ENCODE peak calls at places on chromosomes 6 and 20, in ten cellular contexts. E is sigmoid colon, U is GM23338, Q is stomach, Z is suprapubic skin, H is SK-N-SH, T is breast epithelium, I is Panc1, D is upper lobe of left lung, B is endothelial cell of umbilical vein. S is an unnamed sample. For H3K4me1, the result is how much of the 10 kb centered on the place peaks cover.

GRCh38 chr20:47125553-47126373 is 230.7 kb downstream of the ZMYND8 start:
- DNase-seq in E (no peak), U (peak), Q (no peak), Z (no peak), H (no peak), T (peak), I (no peak), D (no peak), B (no peak), S (peak)

GRCh38 chr6:77657365-77657764 is 4.5 kb downstream of the MEI4 start:
- DNase-seq in E (no peak), U (no peak), Q (no peak), Z (no peak), H (no peak), T (no peak), I (no peak), D (no peak), B (no peak), S (no peak)

GRCh38 chr6:127146935-127147334 is 28.5 kb downstream of the RSPO3 start:
- DNase-seq in E (no peak), U (peak), Q (no peak), Z (no peak), H (no peak), T (no peak), I (no peak), D (no peak), B (peak), S (no peak)

GRCh38 chr6:18507561-18507960 is 120.4 kb downstream of the RNF144B start:
- DNase-seq in E (no peak), U (no peak), Q (no peak), Z (no peak), H (no peak), T (no peak), I (no peak), D (no peak), B (no peak), S (no peak)

GRCh38 chr20:51183443-51183842 is 160.5 kb upstream of the KCNG1 start:
- DNase-seq in E (no peak), U (no peak), Q (no peak), Z (no peak), H (no peak), T (no peak), I (no peak), D (no peak), B (no peak), S (no peak)

GRCh38 chr6:63923139-63923739 is 287.6 kb downstream of the PHF3 start:
- DNase-seq in E (no peak), U (peak), Q (no peak), Z (no peak), H (peak), T (no peak), I (no peak), D (no peak), B (peak), S (no peak)

GRCh38 chr6:56640374-56640773 is 2.3 kb downstream of the DST start:
- DNase-seq in E (no peak), U (no peak), Q (no peak), Z (no peak), H (no peak), T (no peak), I (no peak), D (no peak), B (no peak), S (no peak)

GRCh38 chr6:159038914-159039884 is 5.6 kb downstream of the TAGAP start:
- DNase-seq in E (no peak), U (no peak), Q (no peak), Z (no peak), H (no peak), T (no peak), I (no peak), D (peak), B (no peak), S (no peak)

GRCh38 chr6:54700158-54700557 is 146.4 kb upstream of the FAM83B start:
- DNase-seq in E (no peak), U (no peak), Q (no peak), Z (no peak), H (no peak), T (no peak), I (no peak), D (no peak), B (no peak), S (no peak)

GRCh38 chr6:158175111-158175510 is 7.0 kb downstream of the GTF2H5 start:
- DNase-seq in E (no peak), U (no peak), Q (no peak), Z (no peak), H (no peak), T (no peak), I (no peak), D (no peak), B (no peak), S (no peak)

GRCh38 chr6:89690944-89691324 is 52.4 kb upstream of the LYRM2 start:
- DNase-seq in E (no peak), U (peak), Q (no peak), Z (no peak), H (no peak), T (no peak), I (no peak), D (no peak), B (no peak), S (no peak)

GRCh38 chr20:47785900-47786762 is 850 bp upstream of the SULF2 start:
- DNase-seq in E (peak), U (peak), Q (peak), Z (no peak), H (peak), T (peak), I (no peak), D (peak), B (peak), S (peak)

GRCh38 chr6:169292340-169293124 is 38.9 kb upstream of the THBS2 start:
- DNase-seq in E (peak), U (no peak), Q (no peak), Z (peak), H (no peak), T (peak), I (peak), D (no peak), B (no peak), S (no peak)

GRCh38 chr6:24646771-24647170 is 780 bp upstream of the KIAA0319 start:
- DNase-seq in E (no peak), U (no peak), Q (no peak), Z (no peak), H (no peak), T (no peak), I (no peak), D (no peak), B (no peak), S (no peak)

GRCh38 chr6:2771021-2771558 is 5.9 kb downstream of the WRNIP1 start:
- DNase-seq in E (no peak), U (no peak), Q (no peak), Z (no peak), H (peak), T (no peak), I (no peak), D (no peak), B (no peak), S (no peak)

DNA sequence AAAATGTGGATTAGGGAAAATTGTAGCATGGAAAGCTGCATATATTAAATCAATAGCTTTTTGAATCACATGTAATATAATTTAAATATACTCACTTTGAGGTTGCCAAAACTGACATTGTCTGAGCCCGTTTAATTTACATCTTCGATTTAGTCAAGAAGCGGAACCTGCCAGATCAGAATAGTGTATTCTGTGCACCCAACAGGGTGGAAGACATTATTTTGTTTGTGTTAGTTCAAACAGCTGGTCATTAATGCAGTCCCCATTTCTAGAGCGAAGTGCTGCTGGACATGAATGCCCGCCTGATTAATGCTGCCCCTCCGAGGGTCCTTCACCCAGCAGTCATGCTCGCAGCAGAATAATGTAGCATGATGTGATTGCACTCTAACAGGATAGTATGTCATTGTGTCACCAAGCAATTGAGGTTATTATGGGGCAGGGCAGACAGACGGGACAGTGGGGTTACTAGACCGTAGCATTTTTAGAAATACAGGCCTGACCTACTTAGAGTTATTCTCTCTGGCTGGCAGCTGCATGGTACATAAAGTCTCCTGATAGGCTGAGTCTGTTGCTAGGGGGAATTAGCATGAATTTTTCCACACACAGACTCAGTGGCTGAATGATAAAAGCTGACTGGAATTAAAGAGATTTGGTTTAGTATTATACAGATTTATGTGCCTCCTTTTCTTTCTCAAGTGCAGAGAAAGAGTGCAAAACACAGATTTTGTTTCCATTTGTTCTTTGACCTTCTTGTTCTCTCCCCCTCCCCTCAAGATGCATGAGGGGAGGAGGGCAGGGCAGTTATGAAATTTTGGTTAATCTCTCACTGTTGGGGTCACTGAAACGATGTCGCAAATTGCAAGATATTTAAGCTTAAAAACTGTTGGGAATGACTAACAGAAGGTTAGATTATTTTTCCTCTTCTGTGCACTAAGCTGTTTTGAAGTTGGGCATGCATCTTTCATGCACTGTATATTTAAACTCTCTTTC is 147.0 kb downstream of the PRL start:
- DNase-seq in E (no peak), U (no peak), Q (no peak), Z (no peak), H (peak), T (no peak), I (no peak), D (no peak), B (no peak), S (no peak)
- TF ChIP-seq POLR2AphosphoS5 in E (no peak), U (no peak), Q (no peak), Z (no peak), H (no peak), T (no peak), I (no peak), D (no peak), B (no peak), S (no peak)

DNA sequence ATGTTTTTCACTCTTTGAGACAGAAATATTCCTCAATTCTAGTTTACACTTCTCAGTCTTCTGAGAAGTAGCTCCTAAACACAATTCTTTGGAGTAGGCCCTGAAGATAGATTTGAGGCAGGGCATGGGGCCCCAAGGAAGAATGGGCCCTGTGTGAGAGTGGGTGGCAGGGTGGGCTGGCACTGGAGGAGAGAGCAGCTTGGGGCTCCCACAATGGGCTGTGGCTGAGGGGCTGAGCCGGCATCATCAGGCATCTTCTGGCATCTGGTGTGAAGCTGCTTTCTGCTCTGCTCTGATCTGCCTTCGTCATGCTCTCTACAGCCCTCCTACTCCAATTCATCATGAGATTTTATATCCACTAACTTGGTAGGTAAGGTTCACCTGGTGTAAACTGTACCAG is 88.2 kb downstream of the CDH26 start:
- DNase-seq in E (no peak), U (no peak), Q (no peak), Z (no peak), H (no peak), T (no peak), I (no peak), D (no peak), B (no peak), S (no peak)
- H3K4me1 ChIP-seq in E (under half), U (under half), Q (under half), Z (under half), H (under half), T (under half), I (under half), D (under half), B (under half), S (under half)

DNA sequence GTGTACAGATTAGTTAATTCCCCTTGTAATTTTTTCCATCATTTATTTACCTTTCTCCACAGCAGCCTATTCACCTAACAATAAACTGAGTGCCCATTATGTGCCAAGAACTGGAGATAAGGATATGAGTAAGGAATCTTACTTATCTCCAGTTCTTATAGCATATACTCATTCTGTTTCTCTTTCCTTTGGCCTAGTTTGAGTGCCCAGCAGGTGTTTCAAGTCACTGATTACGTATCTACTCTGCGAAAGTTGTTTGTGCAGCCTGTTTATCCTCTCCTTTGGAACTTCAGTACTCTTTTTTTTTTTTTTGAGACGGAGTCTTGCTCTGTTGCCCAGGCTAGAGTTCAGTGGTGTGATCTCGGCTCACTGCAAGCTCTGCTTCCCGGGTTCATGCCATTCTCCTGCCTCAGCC is 17.3 kb upstream of the POU5F1 start:
- DNase-seq in E (no peak), U (no peak), Q (no peak), Z (no peak), H (no peak), T (no peak), I (no peak), D (no peak), B (no peak), S (peak)
- TF ChIP-seq POLR2AphosphoS5 in E (no peak), U (no peak), Q (no peak), Z (no peak), H (no peak), T (no peak), I (no peak), D (no peak), B (no peak), S (peak)

DNA sequence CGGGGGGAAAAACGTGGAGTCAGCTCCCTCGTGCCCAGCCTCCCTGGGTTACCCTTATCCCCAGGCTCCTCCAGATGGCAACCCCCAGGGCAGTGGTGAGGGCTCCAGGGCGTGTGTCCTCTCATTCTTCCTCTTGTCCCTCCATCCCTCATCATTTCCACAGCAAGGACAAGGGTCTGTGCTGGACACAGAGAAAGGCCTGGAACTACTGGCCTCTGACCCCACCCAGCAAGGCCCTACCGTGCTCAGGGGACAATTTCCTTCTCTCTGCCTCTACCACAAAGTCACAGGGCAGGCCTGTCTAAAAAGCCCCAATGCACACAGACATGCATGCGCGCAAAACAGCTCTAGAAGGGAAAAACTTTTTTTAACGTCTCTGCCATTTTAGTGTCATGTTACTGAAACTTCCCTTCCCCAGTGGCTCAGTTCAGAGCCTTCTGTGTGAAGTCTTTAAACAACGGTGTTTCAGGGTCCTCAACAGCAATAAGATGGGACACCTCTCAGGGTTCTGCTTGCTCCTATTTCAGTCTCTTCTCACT is 1.1 kb upstream of the SLC35B2 start:
- DNase-seq in E (no peak), U (no peak), Q (no peak), Z (no peak), H (no peak), T (no peak), I (no peak), D (no peak), B (no peak), S (no peak)
- H3K4me1 ChIP-seq in E (under half), U (under half), Q (half or more), Z (under half), H (under half), T (under half), I (under half), D (under half), B (under half), S (under half)

S was measured in prostate gland.